ENCODE peak calls at places on chromosomes 11 and 22, in eight cellular contexts. J is SK-N-SH; M is fibroblast of lung; A is substantia nigra; K is NCI-H774; Q is tibial artery; N is H54; S is activated CD4-positive, alpha-beta T cell treated with anti-CD3 and anti-CD28 coated beads for 24 hours. D is an unnamed sample.

GRCh38 chr11:33703771-33704170 is 3.1 kb upstream of the C11orf91 start:
- DNase-seq in J (no peak), M (peak), A (no peak), K (no peak), Q (no peak), N (no peak), S (no peak), D (peak)

GRCh38 chr11:134356656-134357544 is 25.1 kb downstream of the GLB1L2 start:
- DNase-seq in J (no peak), M (no peak), A (no peak), K (no peak), Q (no peak), N (no peak), S (no peak), D (no peak)

GRCh38 chr11:127345819-127346459 is 345.4 kb upstream of the KIRREL3 start:
- DNase-seq in J (peak), M (peak), A (peak), K (peak), Q (no peak), N (peak), S (peak), D (no peak)

GRCh38 chr11:131977231-131977630 is 606.8 kb downstream of the NTM start:
- DNase-seq in J (no peak), M (peak), A (no peak), K (no peak), Q (no peak), N (no peak), S (no peak), D (no peak)

GRCh38 chr11:108405706-108406105 is 61.6 kb downstream of the C11orf65 start:
- DNase-seq in J (no peak), M (peak), A (no peak), K (no peak), Q (no peak), N (no peak), S (no peak), D (no peak)

GRCh38 chr11:45267660-45268340 is 18.3 kb downstream of the SYT13 start:
- DNase-seq in J (no peak), M (no peak), A (no peak), K (no peak), Q (no peak), N (no peak), S (no peak), D (no peak)

GRCh38 chr11:119671048-119671447 is 58.0 kb downstream of the NECTIN1 start:
- DNase-seq in J (peak), M (peak), A (peak), K (no peak), Q (peak), N (no peak), S (no peak), D (peak)

GRCh38 chr11:34719303-34719848 is 98.5 kb downstream of the EHF start:
- DNase-seq in J (no peak), M (peak), A (no peak), K (no peak), Q (no peak), N (no peak), S (no peak), D (no peak)

GRCh38 chr22:41286639-41287091 is 678 bp upstream of the RANGAP1 start:
- DNase-seq in J (peak), M (peak), A (no peak), K (no peak), Q (peak), N (no peak), S (no peak), D (no peak)

GRCh38 chr22:46613606-46613997 is 6.6 kb upstream of the GRAMD4 start:
- DNase-seq in J (no peak), M (no peak), A (no peak), K (no peak), Q (no peak), N (no peak), S (no peak), D (no peak)

GRCh38 chr11:128837627-128838026 is 29.5 kb downstream of the KCNJ1 start:
- DNase-seq in J (no peak), M (no peak), A (no peak), K (no peak), Q (no peak), N (no peak), S (no peak), D (no peak)

GRCh38 chr22:36201630-36202312 is at the start of gene APOL4:
- DNase-seq in J (peak), M (no peak), A (no peak), K (no peak), Q (peak), N (no peak), S (no peak), D (peak)

GRCh38 chr11:60251485-60252207 is 8.7 kb upstream of the MS4A4E start:
- DNase-seq in J (peak), M (no peak), A (no peak), K (no peak), Q (no peak), N (no peak), S (no peak), D (no peak)

GRCh38 chr22:17734197-17734596 is 40.1 kb downstream of the BID start:
- DNase-seq in J (no peak), M (peak), A (no peak), K (no peak), Q (no peak), N (no peak), S (no peak), D (no peak)

GRCh38 chr11:93784935-93785360 is 866 bp downstream of the MED17 start:
- DNase-seq in J (peak), M (peak), A (no peak), K (no peak), Q (no peak), N (no peak), S (no peak), D (no peak)

GRCh38 chr22:38032681-38033521 is 24.3 kb upstream of the PICK1 start:
- DNase-seq in J (no peak), M (peak), A (no peak), K (no peak), Q (no peak), N (no peak), S (no peak), D (no peak)

GRCh38 chr11:45736424-45736823 is 68.5 kb upstream of the SLC35C1 start:
- DNase-seq in J (no peak), M (peak), A (no peak), K (peak), Q (peak), N (no peak), S (no peak), D (peak)

GRCh38 chr22:47804281-47804680 is 1041.8 kb downstream of the TBC1D22A start:
- DNase-seq in J (no peak), M (no peak), A (no peak), K (no peak), Q (no peak), N (no peak), S (no peak), D (no peak)

GRCh38 chr11:96134622-96135021 is 208.4 kb downstream of the MAML2 start:
- DNase-seq in J (no peak), M (no peak), A (no peak), K (no peak), Q (no peak), N (no peak), S (no peak), D (no peak)

GRCh38 chr11:86291466-86292262 is 10.4 kb upstream of the HIKESHI start:
- DNase-seq in J (peak), M (peak), A (peak), K (peak), Q (no peak), N (peak), S (peak), D (no peak)

GRCh38 chr22:48635031-48635430 is 1192.6 kb downstream of the BRD1 start:
- DNase-seq in J (no peak), M (no peak), A (no peak), K (no peak), Q (no peak), N (no peak), S (no peak), D (no peak)

GRCh38 chr22:47176573-47177333 is 414.3 kb downstream of the TBC1D22A start:
- DNase-seq in J (no peak), M (no peak), A (no peak), K (no peak), Q (peak), N (no peak), S (no peak), D (no peak)

GRCh38 chr11:17230867-17231851 is 23.4 kb upstream of the PIK3C2A start:
- DNase-seq in J (no peak), M (no peak), A (no peak), K (no peak), Q (no peak), N (no peak), S (peak), D (no peak)

D was measured in gastrocnemius medialis.